ENCODE peak calls at places on chromosomes 5 and 9, in four cellular contexts. I is iris pigment epithelial cell; Q is fibroblast of mammary gland; H is activated CD4-positive, CD25-positive, alpha-beta regulatory T cell. Z is an unnamed sample.

GRCh38 chr5:75885849-75886596 is 168.8 kb upstream of the POC5 start:
- DNase-seq in Q (no peak), I (peak), H (no peak), Z (no peak)

GRCh38 chr9:73154760-73155159 is 3.1 kb downstream of the ANXA1 start:
- DNase-seq in I (peak), Q (peak), H (no peak), Z (peak)

GRCh38 chr5:172902497-172903472 is 56.4 kb upstream of the RPL26L1 start:
- DNase-seq in I (peak), Q (peak), H (no peak), Z (peak)

GRCh38 chr9:100285080-100285479 is 67.7 kb downstream of the TEX10 start:
- DNase-seq in I (no peak), Q (no peak), H (no peak), Z (peak)

GRCh38 chr5:178940569-178941360 is at the start of gene ZNF454:
- DNase-seq in I (peak), H (no peak), Q (peak), Z (peak)

GRCh38 chr5:97545856-97546570 is 363.0 kb upstream of the RIOK2 start:
- DNase-seq in Q (peak), I (peak), H (no peak), Z (no peak)

GRCh38 chr5:139058121-139058520 is 140.0 kb downstream of the SIL1 start:
- DNase-seq in Q (peak), H (no peak), I (peak), Z (peak)

GRCh38 chr5:132026516-132027008 is 15.1 kb upstream of the ACSL6 start:
- DNase-seq in Q (no peak), I (no peak), H (no peak), Z (no peak)

GRCh38 chr5:139836469-139837208 is 41.0 kb downstream of the PSD2 start:
- DNase-seq in H (no peak), I (no peak), Q (no peak), Z (no peak)

GRCh38 chr9:112334319-112334828 is 955 bp upstream of the PTBP3 start:
- DNase-seq in I (peak), Q (peak), H (no peak), Z (no peak)

GRCh38 chr5:2732850-2733249 is 18.6 kb downstream of the IRX2 start:
- DNase-seq in I (no peak), H (no peak), Q (no peak), Z (no peak)

GRCh38 chr9:79471577-79472543 is 99.9 kb upstream of the TLE4 start:
- DNase-seq in I (peak), H (no peak), Q (peak), Z (peak)

GRCh38 chr5:96794757-96795156 is 13.0 kb downstream of the ERAP1 start:
- DNase-seq in I (no peak), H (no peak), Q (no peak), Z (no peak)

GRCh38 chr5:45507174-45507573 is 189.0 kb downstream of the HCN1 start:
- DNase-seq in Q (no peak), H (no peak), I (no peak), Z (no peak)

GRCh38 chr5:139271201-139272027 is 22.1 kb upstream of the MATR3 start:
- DNase-seq in Q (peak), I (peak), H (no peak), Z (peak)

GRCh38 chr5:57889558-57889957 is 406.9 kb upstream of the ACTBL2 start:
- DNase-seq in H (no peak), I (peak), Q (peak), Z (peak)

GRCh38 chr9:19488721-19489120 is 79.9 kb downstream of the ACER2 start:
- DNase-seq in I (no peak), H (no peak), Q (no peak), Z (no peak)

GRCh38 chr5:126645132-126645531 is 44.4 kb downstream of the PHAX start:
- DNase-seq in I (peak), Q (peak), H (no peak), Z (peak)

GRCh38 chr5:172453206-172453985 is 929 bp downstream of the SH3PXD2B start:
- DNase-seq in H (no peak), I (peak), Q (peak), Z (peak)

GRCh38 chr9:86545085-86545484 is 190.9 kb upstream of the TUT7 start:
- DNase-seq in I (no peak), Q (no peak), H (no peak), Z (peak)

GRCh38 chr9:136303825-136304416 is at the start of gene CCDC187:
- DNase-seq in H (no peak), Q (no peak), I (no peak), Z (no peak)

GRCh38 chr5:144698454-144698853 is 527.8 kb downstream of the KCTD16 start:
- DNase-seq in I (peak), H (no peak), Q (peak), Z (peak)

GRCh38 chr9:38008168-38009034 is 60.6 kb downstream of the SHB start:
- DNase-seq in I (peak), H (no peak), Q (peak), Z (peak)

GRCh38 chr5:180343110-180343845 is 9.9 kb downstream of the GFPT2 start:
- DNase-seq in Q (peak), I (peak), H (no peak), Z (peak)

GRCh38 chr5:93461751-93462150 is 119.3 kb downstream of the NR2F1-AS1 start:
- DNase-seq in Q (peak), H (no peak), I (peak), Z (peak)

GRCh38 chr9:347667-348292 is 133.1 kb downstream of the DOCK8 start:
- DNase-seq in H (no peak), Q (peak), I (peak), Z (peak)

GRCh38 chr5:132759114-132760042 is 12.2 kb downstream of the CCNI2 start:
- DNase-seq in Q (peak), I (peak), H (no peak), Z (no peak)

GRCh38 chr9:21267806-21268657 is 28.2 kb upstream of the IFNA14 start:
- DNase-seq in Q (no peak), I (no peak), H (no peak), Z (no peak)

GRCh38 chr5:73637565-73637964 is 11.6 kb downstream of the ARHGEF28 start:
- DNase-seq in I (no peak), Q (no peak), H (no peak), Z (no peak)

GRCh38 chr5:88780731-88781130 is 102.3 kb downstream of the MEF2C start:
- DNase-seq in I (no peak), Q (no peak), H (no peak), Z (no peak)

GRCh38 chr5:134432677-134433359 is 21.1 kb upstream of the CDKN2AIPNL start:
- DNase-seq in I (peak), H (no peak), Q (no peak), Z (peak)

GRCh38 chr5:111762895-111763294 is 5.9 kb upstream of the NREP start:
- DNase-seq in I (no peak), H (no peak), Q (no peak), Z (no peak)

GRCh38 chr9:84140535-84141101 is 160.0 kb downstream of the RMI1 start:
- DNase-seq in H (no peak), I (peak), Q (peak), Z (peak)

GRCh38 chr9:69949396-69949795 is 94.3 kb upstream of the MAMDC2 start:
- DNase-seq in H (no peak), Q (peak), I (no peak), Z (no peak)

GRCh38 chr5:81854485-81854884 is 103.6 kb upstream of the SSBP2 start:
- DNase-seq in I (no peak), H (no peak), Q (no peak), Z (no peak)

GRCh38 chr9:1050125-1050895 is at the start of gene DMRT2:
- DNase-seq in Q (peak), I (peak), H (no peak), Z (peak)

Z was measured in amniotic epithelial cell.